ENCODE peak calls at places on chromosomes 16 and 17, in seven cellular contexts. One of them, this sample, is unnamed.

GRCh38 chr16:82700541-82701240 is 73.9 kb downstream of the CDH13 start:
- DNase-seq in fibroblast of the conjunctiva: no peak
- DNase-seq in OCI-LY7: no peak
- DNase-seq in thoracic aorta: no peak
- DNase-seq in COR-L47: no peak
- DNase-seq in stimulated activated CD4-positive, alpha-beta T cell treated with anti-CD3 and anti-CD28 coated beads, Interleukin-1b, Interleukin-23, amount 100 ng/mL, for 24 hours: no peak
- DNase-seq in stromal cell of bone marrow: no peak
- DNase-seq in this sample: no peak

GRCh38 chr16:84647830-84648594 is at the start of gene KLHL36:
- DNase-seq in thoracic aorta: no peak
- DNase-seq in COR-L47: no peak
- DNase-seq in stromal cell of bone marrow: no peak
- DNase-seq in stimulated activated CD4-positive, alpha-beta T cell treated with anti-CD3 and anti-CD28 coated beads, Interleukin-1b, Interleukin-23, amount 100 ng/mL, for 24 hours: peak
- DNase-seq in OCI-LY7: peak
- DNase-seq in fibroblast of the conjunctiva: no peak
- DNase-seq in this sample: peak

GRCh38 chr17:28306954-28307401 is 12.0 kb upstream of the TMEM97 start:
- DNase-seq in stromal cell of bone marrow: no peak
- DNase-seq in OCI-LY7: no peak
- DNase-seq in thoracic aorta: no peak
- DNase-seq in fibroblast of the conjunctiva: no peak
- DNase-seq in stimulated activated CD4-positive, alpha-beta T cell treated with anti-CD3 and anti-CD28 coated beads, Interleukin-1b, Interleukin-23, amount 100 ng/mL, for 24 hours: no peak
- DNase-seq in COR-L47: no peak
- DNase-seq in this sample: no peak

GRCh38 chr16:56013962-56014552 is 138.9 kb upstream of the CES5A start:
- DNase-seq in stromal cell of bone marrow: peak
- DNase-seq in fibroblast of the conjunctiva: no peak
- DNase-seq in OCI-LY7: peak
- DNase-seq in stimulated activated CD4-positive, alpha-beta T cell treated with anti-CD3 and anti-CD28 coated beads, Interleukin-1b, Interleukin-23, amount 100 ng/mL, for 24 hours: no peak
- DNase-seq in COR-L47: no peak
- DNase-seq in thoracic aorta: no peak
- DNase-seq in this sample: peak

GRCh38 chr17:72705905-72706395 is 386.5 kb downstream of the SLC39A11 start:
- DNase-seq in OCI-LY7: no peak
- DNase-seq in stimulated activated CD4-positive, alpha-beta T cell treated with anti-CD3 and anti-CD28 coated beads, Interleukin-1b, Interleukin-23, amount 100 ng/mL, for 24 hours: no peak
- DNase-seq in COR-L47: no peak
- DNase-seq in stromal cell of bone marrow: no peak
- DNase-seq in thoracic aorta: no peak
- DNase-seq in fibroblast of the conjunctiva: no peak
- DNase-seq in this sample: no peak

GRCh38 chr16:11061629-11062270 is 117.4 kb downstream of the CLEC16A start:
- DNase-seq in OCI-LY7: no peak
- DNase-seq in fibroblast of the conjunctiva: no peak
- DNase-seq in COR-L47: no peak
- DNase-seq in thoracic aorta: no peak
- DNase-seq in stromal cell of bone marrow: no peak
- DNase-seq in stimulated activated CD4-positive, alpha-beta T cell treated with anti-CD3 and anti-CD28 coated beads, Interleukin-1b, Interleukin-23, amount 100 ng/mL, for 24 hours: no peak
- DNase-seq in this sample: no peak

GRCh38 chr17:8922451-8922850 is 43.1 kb downstream of the PIK3R5 start:
- DNase-seq in COR-L47: no peak
- DNase-seq in thoracic aorta: no peak
- DNase-seq in OCI-LY7: no peak
- DNase-seq in stimulated activated CD4-positive, alpha-beta T cell treated with anti-CD3 and anti-CD28 coated beads, Interleukin-1b, Interleukin-23, amount 100 ng/mL, for 24 hours: no peak
- DNase-seq in fibroblast of the conjunctiva: peak
- DNase-seq in stromal cell of bone marrow: peak
- DNase-seq in this sample: no peak

GRCh38 chr17:21361020-21361809 is 14.9 kb upstream of the KCNJ12 start:
- DNase-seq in COR-L47: no peak
- DNase-seq in stromal cell of bone marrow: no peak
- DNase-seq in stimulated activated CD4-positive, alpha-beta T cell treated with anti-CD3 and anti-CD28 coated beads, Interleukin-1b, Interleukin-23, amount 100 ng/mL, for 24 hours: no peak
- DNase-seq in OCI-LY7: no peak
- DNase-seq in fibroblast of the conjunctiva: no peak
- DNase-seq in thoracic aorta: no peak
- DNase-seq in this sample: no peak

GRCh38 chr16:66903544-66904427 is 14.9 kb downstream of the CDH16 start:
- DNase-seq in fibroblast of the conjunctiva: no peak
- DNase-seq in thoracic aorta: no peak
- DNase-seq in OCI-LY7: no peak
- DNase-seq in stromal cell of bone marrow: no peak
- DNase-seq in stimulated activated CD4-positive, alpha-beta T cell treated with anti-CD3 and anti-CD28 coated beads, Interleukin-1b, Interleukin-23, amount 100 ng/mL, for 24 hours: no peak
- DNase-seq in COR-L47: no peak
- DNase-seq in this sample: no peak

GRCh38 chr16:4618645-4619418 is 4.1 kb upstream of the UBALD1 start:
- DNase-seq in stimulated activated CD4-positive, alpha-beta T cell treated with anti-CD3 and anti-CD28 coated beads, Interleukin-1b, Interleukin-23, amount 100 ng/mL, for 24 hours: no peak
- DNase-seq in OCI-LY7: no peak
- DNase-seq in COR-L47: no peak
- DNase-seq in fibroblast of the conjunctiva: no peak
- DNase-seq in stromal cell of bone marrow: no peak
- DNase-seq in thoracic aorta: no peak
- DNase-seq in this sample: no peak

GRCh38 chr16:29663020-29663828 is at the start of gene SPN:
- DNase-seq in COR-L47: no peak
- DNase-seq in stimulated activated CD4-positive, alpha-beta T cell treated with anti-CD3 and anti-CD28 coated beads, Interleukin-1b, Interleukin-23, amount 100 ng/mL, for 24 hours: no peak
- DNase-seq in thoracic aorta: no peak
- DNase-seq in fibroblast of the conjunctiva: no peak
- DNase-seq in OCI-LY7: peak
- DNase-seq in stromal cell of bone marrow: no peak
- DNase-seq in this sample: peak

GRCh38 chr17:35117984-35118383 is 1.7 kb downstream of the RAD51D start:
- DNase-seq in fibroblast of the conjunctiva: no peak
- DNase-seq in stimulated activated CD4-positive, alpha-beta T cell treated with anti-CD3 and anti-CD28 coated beads, Interleukin-1b, Interleukin-23, amount 100 ng/mL, for 24 hours: no peak
- DNase-seq in thoracic aorta: no peak
- DNase-seq in OCI-LY7: peak
- DNase-seq in COR-L47: peak
- DNase-seq in stromal cell of bone marrow: peak
- DNase-seq in this sample: peak

GRCh38 chr17:6574689-6575595 is 18.6 kb upstream of the PITPNM3 start:
- DNase-seq in stimulated activated CD4-positive, alpha-beta T cell treated with anti-CD3 and anti-CD28 coated beads, Interleukin-1b, Interleukin-23, amount 100 ng/mL, for 24 hours: no peak
- DNase-seq in stromal cell of bone marrow: no peak
- DNase-seq in thoracic aorta: peak
- DNase-seq in COR-L47: no peak
- DNase-seq in fibroblast of the conjunctiva: no peak
- DNase-seq in OCI-LY7: no peak
- DNase-seq in this sample: no peak

GRCh38 chr17:30363715-30364202 is 15.0 kb upstream of the CPD start:
- DNase-seq in thoracic aorta: no peak
- DNase-seq in stromal cell of bone marrow: no peak
- DNase-seq in stimulated activated CD4-positive, alpha-beta T cell treated with anti-CD3 and anti-CD28 coated beads, Interleukin-1b, Interleukin-23, amount 100 ng/mL, for 24 hours: peak
- DNase-seq in COR-L47: no peak
- DNase-seq in OCI-LY7: peak
- DNase-seq in fibroblast of the conjunctiva: no peak
- DNase-seq in this sample: peak

GRCh38 chr17:7561589-7562207 is at the start of gene SENP3:
- DNase-seq in OCI-LY7: peak
- DNase-seq in stromal cell of bone marrow: peak
- DNase-seq in stimulated activated CD4-positive, alpha-beta T cell treated with anti-CD3 and anti-CD28 coated beads, Interleukin-1b, Interleukin-23, amount 100 ng/mL, for 24 hours: peak
- DNase-seq in COR-L47: peak
- DNase-seq in fibroblast of the conjunctiva: peak
- DNase-seq in thoracic aorta: no peak
- DNase-seq in this sample: peak

GRCh38 chr16:83206426-83206825 is 579.7 kb downstream of the CDH13 start:
- DNase-seq in fibroblast of the conjunctiva: no peak
- DNase-seq in thoracic aorta: no peak
- DNase-seq in stromal cell of bone marrow: peak
- DNase-seq in COR-L47: no peak
- DNase-seq in OCI-LY7: no peak
- DNase-seq in stimulated activated CD4-positive, alpha-beta T cell treated with anti-CD3 and anti-CD28 coated beads, Interleukin-1b, Interleukin-23, amount 100 ng/mL, for 24 hours: no peak
- DNase-seq in this sample: no peak

GRCh38 chr17:73489333-73489732 is 154.9 kb downstream of the SDK2 start:
- DNase-seq in fibroblast of the conjunctiva: no peak
- DNase-seq in COR-L47: no peak
- DNase-seq in stimulated activated CD4-positive, alpha-beta T cell treated with anti-CD3 and anti-CD28 coated beads, Interleukin-1b, Interleukin-23, amount 100 ng/mL, for 24 hours: no peak
- DNase-seq in OCI-LY7: no peak
- DNase-seq in thoracic aorta: no peak
- DNase-seq in stromal cell of bone marrow: no peak
- DNase-seq in this sample: no peak

GRCh38 chr16:53456625-53457024 is 22.4 kb downstream of the RBL2 start:
- DNase-seq in stimulated activated CD4-positive, alpha-beta T cell treated with anti-CD3 and anti-CD28 coated beads, Interleukin-1b, Interleukin-23, amount 100 ng/mL, for 24 hours: no peak
- DNase-seq in OCI-LY7: peak
- DNase-seq in thoracic aorta: no peak
- DNase-seq in fibroblast of the conjunctiva: no peak
- DNase-seq in COR-L47: no peak
- DNase-seq in stromal cell of bone marrow: no peak
- DNase-seq in this sample: no peak

GRCh38 chr16:1726661-1727502 is 20.9 kb downstream of the MAPK8IP3 start:
- DNase-seq in fibroblast of the conjunctiva: no peak
- DNase-seq in COR-L47: no peak
- DNase-seq in thoracic aorta: no peak
- DNase-seq in stimulated activated CD4-positive, alpha-beta T cell treated with anti-CD3 and anti-CD28 coated beads, Interleukin-1b, Interleukin-23, amount 100 ng/mL, for 24 hours: no peak
- DNase-seq in OCI-LY7: no peak
- DNase-seq in stromal cell of bone marrow: no peak
- DNase-seq in this sample: no peak

GRCh38 chr17:83091257-83092141 is 12.1 kb downstream of the METRNL start:
- DNase-seq in stimulated activated CD4-positive, alpha-beta T cell treated with anti-CD3 and anti-CD28 coated beads, Interleukin-1b, Interleukin-23, amount 100 ng/mL, for 24 hours: no peak
- DNase-seq in thoracic aorta: no peak
- DNase-seq in stromal cell of bone marrow: no peak
- DNase-seq in COR-L47: no peak
- DNase-seq in fibroblast of the conjunctiva: no peak
- DNase-seq in OCI-LY7: no peak
- DNase-seq in this sample: no peak